ENCODE peak calls at places on chromosomes 1 and 21, in seven cellular contexts. H is DND-41, N is PC-3, J is neuronal stem cell, Q is kidney, P is fibroblast of lung, X is IMR-90. R is an unnamed sample.

GRCh38 chr1:6757719-6758435 is 27.4 kb upstream of the CAMTA1 start:
- DNase-seq in H (no peak), J (no peak), X (no peak), Q (no peak), N (no peak), P (no peak), R (no peak)

GRCh38 chr1:221045842-221046831 is 166.9 kb downstream of the HLX start:
- DNase-seq in H (no peak), P (peak; percentile 39), N (no peak), J (no peak), Q (no peak), X (peak; percentile 38), R (no peak)

GRCh38 chr21:26842300-26842699 is 2.9 kb downstream of the ADAMTS1 start:
- DNase-seq in P (peak; percentile 30), Q (no peak), H (no peak), X (peak; percentile 64), J (no peak), N (peak; percentile 22), R (no peak)

GRCh38 chr1:26344147-26344920 is 9.6 kb downstream of the CRYBG2 start:
- DNase-seq in N (no peak), J (no peak), P (no peak), H (no peak), Q (no peak), X (no peak), R (no peak)

GRCh38 chr1:224710196-224710595 is 94.1 kb downstream of the CNIH3 start:
- DNase-seq in J (no peak), Q (no peak), H (no peak), P (peak; percentile 40), X (peak; percentile 18), N (peak; percentile 17), R (no peak)

GRCh38 chr1:8010080-8010664 is 15.9 kb downstream of the ERRFI1 start:
- DNase-seq in Q (no peak), J (no peak), H (no peak), X (no peak), N (no peak), P (peak; percentile 29), R (no peak)

GRCh38 chr1:51962486-51963356 is 27.8 kb downstream of the RAB3B start:
- DNase-seq in P (no peak), N (no peak), Q (no peak), J (no peak), H (no peak), X (no peak), R (no peak)

GRCh38 chr1:90716552-90717355 is at the start of gene BARHL2:
- DNase-seq in J (no peak), N (no peak), H (no peak), P (no peak), Q (no peak), X (no peak), R (no peak)

GRCh38 chr1:47187926-47188250 is 1.9 kb downstream of the PDZK1IP1 start:
- DNase-seq in N (no peak), X (no peak), H (no peak), P (no peak), Q (no peak), J (no peak), R (no peak)

GRCh38 chr1:844472-845026 is 79.2 kb upstream of the SAMD11 start:
- DNase-seq in P (no peak), Q (no peak), J (no peak), X (no peak), N (no peak), H (peak; percentile 39), R (no peak)

GRCh38 chr1:89688607-89689006 is 55.7 kb downstream of the LRRC8C start:
- DNase-seq in X (no peak), J (no peak), Q (no peak), N (no peak), P (no peak), H (no peak), R (no peak)

GRCh38 chr1:82446251-82446650 is 645.5 kb downstream of the ADGRL2 start:
- DNase-seq in X (no peak), P (peak; percentile 25), Q (no peak), J (no peak), N (no peak), H (no peak), R (no peak)
- H3K9me3 ChIP-seq in X (no peaks in the 10 kb centered on the region), P (no peaks in the 10 kb centered on the region), Q (peaks cover 2% of the 10 kb centered on the region), J (no peaks in the 10 kb centered on the region), N (no peaks in the 10 kb centered on the region), H (no peaks in the 10 kb centered on the region), R (no peaks in the 10 kb centered on the region)

DNA sequence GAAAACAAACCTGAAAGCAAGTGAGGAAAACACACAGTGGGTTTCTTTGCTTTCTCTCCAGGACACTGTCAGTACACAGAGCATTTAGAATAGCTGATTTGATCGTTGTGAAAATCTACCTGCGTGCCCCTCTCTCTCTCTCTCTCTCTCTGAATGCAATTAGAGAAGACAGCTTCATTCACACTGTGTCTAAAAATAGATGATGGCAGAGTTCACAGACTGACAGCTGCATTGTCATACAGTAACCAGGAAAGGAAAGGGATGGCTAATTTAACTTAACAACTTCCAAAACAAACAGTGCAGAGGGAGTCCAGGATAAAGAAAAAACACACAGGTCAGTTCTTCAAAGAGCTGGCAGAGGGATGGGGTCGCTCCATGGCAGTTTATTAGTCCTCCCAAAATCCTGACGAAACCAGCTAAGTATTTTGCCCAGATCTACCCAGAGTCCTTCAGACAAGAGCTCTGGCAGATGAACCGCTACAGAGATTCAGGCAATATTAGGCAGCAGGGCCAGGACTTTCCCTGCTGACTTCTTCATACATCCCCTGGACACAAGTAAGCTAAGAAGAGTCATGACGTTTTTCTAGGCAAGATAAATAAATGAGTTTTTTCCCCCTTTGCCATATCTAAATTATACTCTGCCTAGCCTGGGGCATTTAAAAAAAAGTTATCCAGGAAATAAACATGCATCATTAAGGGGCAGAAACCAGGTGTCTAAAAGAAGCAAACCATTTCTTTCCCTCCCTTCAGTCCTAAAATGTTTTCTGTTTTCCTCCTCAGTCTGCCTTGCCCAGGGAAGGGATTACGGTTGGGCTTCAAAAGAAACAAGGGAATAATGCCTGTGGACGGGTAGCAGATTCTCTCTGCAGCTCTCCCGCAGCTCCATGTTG is 58.8 kb downstream of the WLS start:
- DNase-seq in X (peak; percentile 75), P (peak; percentile 83), H (no peak), N (peak; percentile 59), Q (no peak), J (no peak), R (no peak)
- H3K9ac ChIP-seq in X (peak overlapping the region; percentile 24), P (peak overlapping the region; percentile 32), H (no peak overlapping the region), N (no peak overlapping the region), Q (no peak overlapping the region), J (no peak overlapping the region), R (no peak overlapping the region)

DNA sequence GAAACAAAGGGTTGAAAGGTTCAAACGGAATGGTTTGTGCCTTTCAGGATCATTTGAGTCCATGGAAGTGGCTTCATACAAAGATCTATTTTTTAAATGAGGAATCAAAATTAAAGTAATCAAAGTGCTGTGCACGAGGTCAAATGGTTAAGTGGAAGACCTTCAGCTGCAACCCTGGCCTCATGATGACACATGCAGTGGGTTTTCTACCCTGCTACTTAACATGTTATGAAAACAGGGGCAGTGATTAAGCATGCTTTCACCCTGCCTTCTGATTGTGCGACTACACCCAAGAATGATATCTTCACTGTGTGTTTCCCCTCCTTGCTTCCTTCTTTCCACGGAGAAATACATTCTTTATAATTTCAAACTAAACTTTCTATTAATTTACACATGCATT is 604.2 kb downstream of the LRRIQ3 start:
- DNase-seq in X (no peak), N (peak; percentile 13), H (no peak), P (peak; percentile 50), J (no peak), Q (no peak), R (no peak)
- H3K9me3 ChIP-seq in X (peaks cover 6% of the 10 kb centered on the region), N (no peaks in the 10 kb centered on the region), H (no peaks in the 10 kb centered on the region), P (no peaks in the 10 kb centered on the region), J (no peaks in the 10 kb centered on the region), Q (no peaks in the 10 kb centered on the region), R (no peaks in the 10 kb centered on the region)

DNA sequence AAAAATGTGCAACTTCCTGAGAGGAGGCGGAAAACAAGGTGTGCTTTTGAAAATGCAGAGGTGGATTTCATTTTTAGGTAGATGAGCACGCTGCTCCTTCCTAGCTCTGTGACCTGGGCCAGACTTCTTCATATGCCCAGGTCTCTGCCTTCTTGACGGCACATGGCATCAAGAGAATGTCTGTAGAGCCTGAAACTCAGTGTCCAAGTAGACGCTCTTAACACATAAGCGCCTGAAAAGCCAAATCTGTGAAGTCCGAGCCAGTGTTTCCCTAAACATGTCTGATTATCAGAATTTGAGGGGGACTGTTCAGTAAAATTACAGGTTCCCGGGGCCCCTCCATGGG is 25.7 kb downstream of the FHAD1 start:
- DNase-seq in Q (no peak), X (no peak), P (no peak), N (no peak), H (no peak), J (no peak), R (no peak)
- H3K9ac ChIP-seq in Q (no peak overlapping the region), X (no peak overlapping the region), P (no peak overlapping the region), N (peak overlapping the region; percentile 48), H (no peak overlapping the region), J (no peak overlapping the region), R (no peak overlapping the region)

GRCh38 chr1:248361111-248361715 is at the start of gene OR2T4:
- DNase-seq in J (no peak), X (no peak), P (no peak), Q (no peak), H (no peak), N (no peak), R (no peak)

GRCh38 chr1:248359415-248359814 is 2.0 kb upstream of the OR2T4 start:
- DNase-seq in N (no peak), H (no peak), X (no peak), P (no peak), Q (no peak), J (no peak), R (no peak)
- H3K9me3 ChIP-seq in N (peaks cover 1% of the 10 kb centered on the region), H (no peaks in the 10 kb centered on the region), X (peaks cover 17% of the 10 kb centered on the region), P (no peaks in the 10 kb centered on the region), Q (peaks cover 3% of the 10 kb centered on the region), J (peaks cover 28% of the 10 kb centered on the region), R (peaks cover 2% of the 10 kb centered on the region)

R was measured in keratinocyte.